ENCODE peak calls at places on chromosomes 1 and 21, in seven cellular contexts. U, A, L, M, X, I and Z are unnamed samples.

GRCh38 chr1:47930215-47930885 is 66.8 kb downstream of the TRABD2B start:
- DNase-seq in U (no peak), L (no peak), A (no peak), I (peak; percentile 27), X (no peak), M (no peak), Z (no peak)

GRCh38 chr1:111769517-111770146 is 13.9 kb downstream of the DDX20 start:
- DNase-seq in A (no peak), L (no peak), U (peak; percentile 75), X (no peak), M (peak; percentile 66), I (peak; percentile 52), Z (no peak)

GRCh38 chr21:42568377-42568776 is 54.7 kb downstream of the SLC37A1 start:
- DNase-seq in I (no peak), U (no peak), X (no peak), A (no peak), M (no peak), L (peak; percentile 29), Z (no peak)

GRCh38 chr1:21468597-21468996 is 28.7 kb downstream of the NBPF3 start:
- DNase-seq in U (no peak), L (no peak), A (no peak), X (no peak), I (no peak), M (no peak), Z (no peak)

GRCh38 chr1:201476670-201477344 is 7.8 kb upstream of the PHLDA3 start:
- DNase-seq in M (no peak), U (peak; percentile 99), I (no peak), A (no peak), L (no peak), X (no peak), Z (peak; percentile 95)

GRCh38 chr1:199522936-199523335 is 504.6 kb upstream of the NR5A2 start:
- DNase-seq in I (no peak), U (no peak), L (no peak), A (no peak), M (no peak), X (no peak), Z (no peak)

GRCh38 chr1:23273450-23274133 is 56.3 kb upstream of the HTR1D start:
- DNase-seq in I (no peak), M (no peak), L (no peak), X (no peak), A (no peak), U (peak; percentile 46), Z (peak; percentile 44)

GRCh38 chr1:223231581-223231980 is 88.5 kb upstream of the TLR5 start:
- DNase-seq in M (no peak), U (no peak), I (no peak), A (no peak), X (no peak), L (no peak), Z (no peak)

GRCh38 chr1:219535021-219535420 is 77.9 kb downstream of the ZC3H11B start:
- DNase-seq in X (no peak), I (no peak), A (no peak), M (no peak), U (no peak), L (no peak), Z (no peak)

GRCh38 chr1:96580920-96581319 is 140.7 kb upstream of the PTBP2 start:
- DNase-seq in U (no peak), A (no peak), L (no peak), X (no peak), I (no peak), M (no peak), Z (no peak)

GRCh38 chr1:208988811-208989222 is 594.7 kb upstream of the CAMK1G start:
- DNase-seq in L (no peak), M (no peak), A (no peak), U (peak; percentile 50), I (no peak), X (no peak), Z (peak; percentile 29)

GRCh38 chr1:24535021-24535424 is 20.9 kb upstream of the NCMAP start:
- DNase-seq in M (no peak), U (no peak), A (peak; percentile 32), X (peak; percentile 50), L (no peak), I (no peak), Z (no peak)

GRCh38 chr1:45084562-45084961 is 72.5 kb downstream of the UROD start:
- DNase-seq in A (no peak), I (no peak), L (no peak), X (no peak), M (no peak), U (no peak), Z (no peak)

GRCh38 chr1:245810789-245811337 is 656.1 kb downstream of the KIF26B start:
- DNase-seq in X (no peak), L (no peak), A (no peak), I (no peak), U (no peak), M (no peak), Z (no peak)

GRCh38 chr1:110697606-110698005 is 22.9 kb upstream of the KCNA3 start:
- DNase-seq in L (no peak), U (no peak), A (no peak), I (no peak), X (no peak), M (no peak), Z (no peak)

GRCh38 chr21:34836103-34836932 is 167.5 kb downstream of the CLIC6 start:
- DNase-seq in U (peak; percentile 97), A (peak; percentile 31), I (no peak), M (no peak), L (peak; percentile 86), X (no peak), Z (no peak)

GRCh38 chr1:108575241-108575850 is 15.4 kb downstream of the EEIG2 start:
- DNase-seq in I (no peak), X (no peak), L (no peak), A (no peak), M (no peak), U (no peak), Z (no peak)

GRCh38 chr1:115373305-115373704 is 35.3 kb upstream of the NGF start:
- DNase-seq in M (no peak), I (no peak), L (no peak), A (no peak), X (no peak), U (peak; percentile 91), Z (peak; percentile 58)

GRCh38 chr1:109197163-109198042 is 16.3 kb upstream of the SARS1 start:
- DNase-seq in X (no peak), L (peak; percentile 73), U (peak; percentile 99), I (no peak), A (no peak), M (no peak), Z (peak; percentile 99)

GRCh38 chr1:184078564-184079107 is 27.1 kb downstream of the TSEN15 start:
- DNase-seq in X (no peak), I (no peak), M (no peak), A (no peak), U (no peak), L (no peak), Z (no peak)

GRCh38 chr1:238242156-238242555 is 351.4 kb upstream of the ZP4 start:
- DNase-seq in A (no peak), U (peak; percentile 13), I (no peak), X (no peak), M (no peak), L (no peak), Z (peak; percentile 56)

GRCh38 chr1:37189111-37189510 is 154.8 kb upstream of the GRIK3 start:
- DNase-seq in A (no peak), X (no peak), L (no peak), M (no peak), U (no peak), I (no peak), Z (no peak)

GRCh38 chr1:6373961-6374720 is 19.4 kb downstream of the ACOT7 start:
- DNase-seq in A (no peak), L (no peak), X (no peak), M (no peak), U (peak; percentile 74), I (no peak), Z (no peak)

GRCh38 chr1:150887018-150887417 is at the start of gene CTXND2:
- DNase-seq in M (no peak), L (no peak), X (no peak), A (no peak), I (no peak), U (peak; percentile 14), Z (no peak)

GRCh38 chr1:204207136-204207616 is 6.6 kb downstream of the GOLT1A start:
- DNase-seq in L (peak; percentile 68), U (no peak), I (peak; percentile 84), A (peak; percentile 83), M (no peak), X (peak; percentile 49), Z (no peak)